ENCODE peak calls at places on chromosomes 5 and 9, in five cellular contexts. X is NCI-H510A; J is activated CD4-positive, alpha-beta T cell treated with anti-CD3 and anti-CD28 coated beads, Interleukin-2, amount 50 U/mL, for 1 hour; C is tibial artery; Z is right atrium auricular region. F is an unnamed sample.

GRCh38 chr5:134114886-134115805 is 665 bp downstream of the TCF7 start:
- DNase-seq in X (no peak), J (peak; percentile 79), C (no peak), Z (no peak), F (peak; percentile 47)

GRCh38 chr5:138438724-138439536 is at the start of gene REEP2:
- DNase-seq in X (peak; percentile 46), J (peak; percentile 55), C (peak; percentile 69), Z (no peak), F (no peak)

GRCh38 chr9:81108391-81108790 is 581.0 kb downstream of the TLE1 start:
- DNase-seq in X (no peak), J (no peak), C (no peak), Z (no peak), F (no peak)

GRCh38 chr9:32644698-32645097 is 9.2 kb upstream of the TAF1L start:
- DNase-seq in X (no peak), J (no peak), C (no peak), Z (no peak), F (no peak)

GRCh38 chr9:105401651-105402050 is 46.2 kb upstream of the FSD1L start:
- DNase-seq in X (no peak), J (no peak), C (no peak), Z (no peak), F (peak; percentile 43)

GRCh38 chr5:157562111-157562581 is 13.4 kb downstream of the ADAM19 start:
- DNase-seq in X (no peak), J (no peak), C (peak; percentile 91), Z (no peak), F (no peak)

GRCh38 chr9:25584611-25585010 is 93.6 kb downstream of the TUSC1 start:
- DNase-seq in X (no peak), J (no peak), C (no peak), Z (no peak), F (no peak)

GRCh38 chr9:136760424-136760823 is 2.4 kb upstream of the LCN8 start:
- DNase-seq in X (no peak), J (no peak), C (no peak), Z (no peak), F (no peak)

GRCh38 chr9:70407081-70407503 is 7.4 kb downstream of the KLF9 start:
- DNase-seq in X (no peak), J (no peak), C (no peak), Z (no peak), F (no peak)

GRCh38 chr5:37637165-37637845 is 202.5 kb downstream of the GDNF start:
- DNase-seq in X (no peak), J (no peak), C (no peak), Z (no peak), F (no peak)

GRCh38 chr5:82244854-82245635 is 33.1 kb downstream of the RPS23 start:
- DNase-seq in X (no peak), J (no peak), C (no peak), Z (no peak), F (no peak)

GRCh38 chr9:106731910-106732309 is 131.1 kb upstream of the ZNF462 start:
- DNase-seq in X (peak; percentile 83), J (no peak), C (no peak), Z (no peak), F (no peak)

GRCh38 chr9:34163439-34163838 is 15.4 kb upstream of the UBAP1 start:
- DNase-seq in X (no peak), J (no peak), C (no peak), Z (no peak), F (no peak)

GRCh38 chr9:93466416-93467061 is 13.2 kb upstream of the FAM120AOS start:
- DNase-seq in X (no peak), J (no peak), C (no peak), Z (no peak), F (no peak)

GRCh38 chr9:133576591-133577462 is 32.4 kb downstream of the FAM163B start:
- DNase-seq in X (no peak), J (no peak), C (no peak), Z (no peak), F (no peak)

GRCh38 chr9:130815242-130815808 is 19.7 kb upstream of the ABL1 start:
- DNase-seq in X (no peak), J (no peak), C (no peak), Z (no peak), F (no peak)

GRCh38 chr5:93511445-93511844 is 69.6 kb downstream of the NR2F1-AS1 start:
- DNase-seq in X (no peak), J (no peak), C (no peak), Z (no peak), F (no peak)

GRCh38 chr5:16507716-16508115 is 42.1 kb upstream of the ZNF622 start:
- DNase-seq in X (no peak), J (no peak), C (no peak), Z (no peak), F (no peak)